ENCODE peak calls at places on chromosomes 1 and 21, in four cellular contexts. One of them, this sample, is unnamed.
A peak's percentile ranks its signal among the peaks of the same experiment; 100 is the strongest.

GRCh38 chr1:81834268-81834667 is 33.5 kb downstream of the ADGRL2 start:
- DNase-seq in nephron progenitor cell: no peak
- DNase-seq in HCT116: no peak
- DNase-seq in retinal pigment epithelial cell: no peak
- DNase-seq in this sample: no peak

GRCh38 chr1:84847253-84848247 is 45.5 kb downstream of the LPAR3 start:
- DNase-seq in retinal pigment epithelial cell: peak; percentile 98
- DNase-seq in nephron progenitor cell: no peak
- DNase-seq in HCT116: peak; percentile 62
- DNase-seq in this sample: peak; percentile 91

GRCh38 chr1:226640288-226640687 is 91.7 kb downstream of the STUM start:
- DNase-seq in nephron progenitor cell: no peak
- DNase-seq in HCT116: no peak
- DNase-seq in retinal pigment epithelial cell: no peak
- DNase-seq in this sample: no peak

GRCh38 chr1:33348676-33349080 is 27.8 kb upstream of the A3GALT2 start:
- DNase-seq in HCT116: no peak
- DNase-seq in retinal pigment epithelial cell: no peak
- DNase-seq in nephron progenitor cell: no peak
- DNase-seq in this sample: no peak

GRCh38 chr1:172144445-172145060 is 275.9 kb upstream of the C1orf105 start:
- DNase-seq in retinal pigment epithelial cell: no peak
- DNase-seq in HCT116: no peak
- DNase-seq in nephron progenitor cell: peak; percentile 32
- DNase-seq in this sample: peak; percentile 37

GRCh38 chr21:45540601-45540970 is 1.7 kb downstream of the SLC19A1 start:
- DNase-seq in nephron progenitor cell: no peak
- DNase-seq in HCT116: no peak
- DNase-seq in retinal pigment epithelial cell: no peak
- DNase-seq in this sample: peak; percentile 47

GRCh38 chr1:3627515-3628253 is 2.9 kb downstream of the TPRG1L start:
- DNase-seq in HCT116: no peak
- DNase-seq in nephron progenitor cell: no peak
- DNase-seq in retinal pigment epithelial cell: no peak
- DNase-seq in this sample: peak; percentile 18

GRCh38 chr21:31536138-31536537 is 123.4 kb upstream of the SOD1 start:
- DNase-seq in HCT116: no peak
- DNase-seq in nephron progenitor cell: no peak
- DNase-seq in retinal pigment epithelial cell: no peak
- DNase-seq in this sample: no peak

GRCh38 chr1:179099891-179100290 is 18.0 kb downstream of the TOR3A start:
- DNase-seq in HCT116: no peak
- DNase-seq in nephron progenitor cell: no peak
- DNase-seq in retinal pigment epithelial cell: no peak
- DNase-seq in this sample: no peak

GRCh38 chr1:206590025-206590834 is 22.0 kb downstream of the EIF2D start:
- DNase-seq in nephron progenitor cell: no peak
- DNase-seq in retinal pigment epithelial cell: no peak
- DNase-seq in HCT116: peak; percentile 37
- DNase-seq in this sample: no peak

GRCh38 chr1:23394176-23394575 is 24.5 kb upstream of the ZNF436 start:
- DNase-seq in nephron progenitor cell: no peak
- DNase-seq in HCT116: no peak
- DNase-seq in retinal pigment epithelial cell: peak; percentile 63
- DNase-seq in this sample: no peak

GRCh38 chr1:58154256-58154655 is 392.3 kb downstream of the OMA1 start:
- DNase-seq in nephron progenitor cell: no peak
- DNase-seq in retinal pigment epithelial cell: no peak
- DNase-seq in HCT116: no peak
- DNase-seq in this sample: no peak

GRCh38 chr1:116266864-116267212 is 106.2 kb upstream of the ATP1A1 start:
- DNase-seq in retinal pigment epithelial cell: no peak
- DNase-seq in HCT116: no peak
- DNase-seq in nephron progenitor cell: no peak
- DNase-seq in this sample: no peak

GRCh38 chr1:40384413-40384762 is 10.9 kb downstream of the SMAP2 start:
- DNase-seq in retinal pigment epithelial cell: no peak
- DNase-seq in HCT116: no peak
- DNase-seq in nephron progenitor cell: no peak
- DNase-seq in this sample: no peak

GRCh38 chr1:223665592-223666312 is at the start of gene CAPN8:
- DNase-seq in nephron progenitor cell: no peak
- DNase-seq in retinal pigment epithelial cell: no peak
- DNase-seq in HCT116: peak; percentile 10
- DNase-seq in this sample: no peak

GRCh38 chr1:84773933-84774497 is 83.8 kb upstream of the SSX2IP start:
- DNase-seq in nephron progenitor cell: peak; percentile 44
- DNase-seq in HCT116: no peak
- DNase-seq in retinal pigment epithelial cell: no peak
- DNase-seq in this sample: no peak

GRCh38 chr1:97925161-97925560 is 4.3 kb upstream of the DPYD start:
- DNase-seq in nephron progenitor cell: no peak
- DNase-seq in HCT116: no peak
- DNase-seq in retinal pigment epithelial cell: no peak
- DNase-seq in this sample: no peak

GRCh38 chr1:10108948-10109347 is 76.2 kb downstream of the UBE4B start:
- DNase-seq in nephron progenitor cell: no peak
- DNase-seq in HCT116: no peak
- DNase-seq in retinal pigment epithelial cell: no peak
- DNase-seq in this sample: no peak

GRCh38 chr1:200150721-200151120 is 123.2 kb downstream of the NR5A2 start:
- DNase-seq in HCT116: peak; percentile 51
- DNase-seq in nephron progenitor cell: no peak
- DNase-seq in retinal pigment epithelial cell: peak; percentile 20
- DNase-seq in this sample: no peak

GRCh38 chr1:58884706-58885661 is 101.1 kb upstream of the JUN start:
- DNase-seq in nephron progenitor cell: no peak
- DNase-seq in HCT116: no peak
- DNase-seq in retinal pigment epithelial cell: no peak
- DNase-seq in this sample: peak; percentile 72

GRCh38 chr1:3463408-3463811 is 8.9 kb downstream of the ARHGEF16 start:
- DNase-seq in HCT116: no peak
- DNase-seq in retinal pigment epithelial cell: no peak
- DNase-seq in nephron progenitor cell: no peak
- DNase-seq in this sample: peak; percentile 35

DNA sequence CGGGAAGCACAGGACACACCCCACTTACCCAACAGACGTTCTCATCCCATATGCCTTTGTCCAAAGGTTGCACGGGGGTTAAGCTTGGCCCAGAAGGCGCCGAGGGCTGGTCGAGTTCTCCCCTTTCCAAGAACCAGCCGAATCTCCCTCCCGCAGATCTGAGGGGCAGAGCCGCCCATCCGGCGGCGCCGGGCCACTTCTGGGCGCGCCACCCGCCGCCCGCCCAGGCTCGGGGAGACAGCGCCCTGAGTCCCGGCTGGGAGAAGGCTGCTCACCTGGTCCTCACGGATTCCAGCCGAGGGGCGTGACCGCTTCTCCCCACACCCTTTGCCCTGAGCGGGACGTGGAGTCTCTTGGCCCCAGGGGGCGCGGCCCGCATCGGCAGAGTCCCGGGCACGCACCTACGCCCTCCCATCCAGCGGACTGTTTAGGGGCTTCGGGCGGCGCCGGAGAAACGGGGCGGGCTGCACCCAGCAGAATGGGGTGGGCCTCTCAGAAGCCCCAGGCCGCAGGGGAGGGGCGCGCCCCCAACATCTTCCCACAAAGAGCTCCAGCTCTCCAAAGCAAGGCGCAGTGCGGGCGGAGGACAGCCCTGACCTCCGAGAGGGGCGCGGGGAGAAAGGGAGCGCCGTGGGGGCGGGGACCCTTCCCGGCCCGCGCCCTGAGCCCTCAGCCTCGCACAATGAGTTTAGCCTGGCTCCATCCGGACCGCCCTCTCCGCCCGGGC is 585 bp downstream of the GPR161 start:
- DNase-seq in nephron progenitor cell: peak; percentile 61
- DNase-seq in retinal pigment epithelial cell: no peak
- DNase-seq in HCT116: no peak
- DNase-seq in this sample: no peak
- TF ChIP-seq CTCF in nephron progenitor cell: no peak
- TF ChIP-seq CTCF in retinal pigment epithelial cell: no peak
- TF ChIP-seq CTCF in HCT116: no peak
- TF ChIP-seq CTCF in this sample: no peak

GRCh38 chr1:71521655-71522264 is 440.9 kb upstream of the ZRANB2 start:
- DNase-seq in HCT116: no peak
- DNase-seq in nephron progenitor cell: peak; percentile 45
- DNase-seq in retinal pigment epithelial cell: peak; percentile 14
- DNase-seq in this sample: no peak
- TF ChIP-seq CTCF in HCT116: peak; percentile 35
- TF ChIP-seq CTCF in nephron progenitor cell: peak; percentile 58
- TF ChIP-seq CTCF in retinal pigment epithelial cell: peak; percentile 90
- TF ChIP-seq CTCF in this sample: peak; percentile 48

GRCh38 chr1:203025721-203026665 is at the start of gene PPFIA4:
- DNase-seq in retinal pigment epithelial cell: no peak
- DNase-seq in HCT116: peak; percentile 46
- DNase-seq in nephron progenitor cell: peak; percentile 93
- DNase-seq in this sample: peak; percentile 88
- TF ChIP-seq CTCF in retinal pigment epithelial cell: no peak
- TF ChIP-seq CTCF in HCT116: no peak
- TF ChIP-seq CTCF in nephron progenitor cell: no peak
- TF ChIP-seq CTCF in this sample: peak; percentile 13

DNA sequence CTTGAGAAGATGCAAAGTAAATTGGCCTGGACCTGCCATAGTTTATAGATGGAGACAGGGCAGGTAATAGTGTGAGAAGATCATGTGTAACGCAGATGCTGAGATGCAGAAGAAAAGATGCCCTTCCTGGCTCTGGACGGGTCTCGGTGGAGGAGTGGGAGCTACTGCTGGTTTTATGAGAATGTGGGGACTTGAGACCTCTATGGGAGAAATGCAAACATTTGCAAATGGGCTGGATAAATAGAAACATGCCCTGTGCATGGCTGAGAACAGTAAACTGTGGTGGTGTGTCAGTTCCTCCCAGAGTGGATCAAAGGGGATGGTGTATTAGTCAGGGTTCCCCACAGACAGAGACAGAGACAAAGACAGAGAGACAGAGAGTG is 21.9 kb downstream of the UBASH3A start:
- DNase-seq in nephron progenitor cell: no peak
- DNase-seq in retinal pigment epithelial cell: no peak
- DNase-seq in HCT116: no peak
- DNase-seq in this sample: no peak
- TF ChIP-seq CTCF in nephron progenitor cell: no peak
- TF ChIP-seq CTCF in retinal pigment epithelial cell: no peak
- TF ChIP-seq CTCF in HCT116: no peak
- TF ChIP-seq CTCF in this sample: no peak

GRCh38 chr21:34595457-34595856 is 19.5 kb downstream of the RCAN1 start:
- DNase-seq in nephron progenitor cell: no peak
- DNase-seq in retinal pigment epithelial cell: no peak
- DNase-seq in HCT116: no peak
- DNase-seq in this sample: no peak
- TF ChIP-seq CTCF in nephron progenitor cell: no peak
- TF ChIP-seq CTCF in retinal pigment epithelial cell: no peak
- TF ChIP-seq CTCF in HCT116: no peak
- TF ChIP-seq CTCF in this sample: no peak

DNA sequence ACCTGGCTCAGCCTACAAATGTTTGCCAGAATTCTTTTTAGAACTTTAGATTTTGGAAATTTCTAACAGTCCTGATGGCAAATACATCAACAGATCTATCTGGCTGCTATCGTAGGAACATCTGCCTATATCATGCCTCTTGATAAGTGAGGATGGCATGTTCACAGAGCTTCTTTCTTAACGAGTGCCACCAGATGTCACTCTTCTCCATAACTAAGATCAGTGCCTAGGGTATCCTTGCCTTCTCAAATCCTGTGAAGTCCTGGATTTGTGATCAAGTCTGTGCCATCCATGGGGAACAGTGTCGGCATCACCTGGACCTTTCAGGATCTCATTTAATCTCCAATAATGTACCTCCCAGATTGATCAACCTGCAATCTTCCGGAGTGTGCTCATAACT is 36.5 kb upstream of the CD5L start:
- DNase-seq in nephron progenitor cell: no peak
- DNase-seq in HCT116: peak; percentile 46
- DNase-seq in retinal pigment epithelial cell: no peak
- DNase-seq in this sample: no peak
- TF ChIP-seq CTCF in nephron progenitor cell: peak; percentile 20
- TF ChIP-seq CTCF in HCT116: peak; percentile 59
- TF ChIP-seq CTCF in retinal pigment epithelial cell: peak; percentile 43
- TF ChIP-seq CTCF in this sample: peak; percentile 52

GRCh38 chr1:109629372-109630030 is 9.9 kb downstream of the AMPD2 start:
- DNase-seq in nephron progenitor cell: no peak
- DNase-seq in retinal pigment epithelial cell: no peak
- DNase-seq in HCT116: no peak
- DNase-seq in this sample: no peak

GRCh38 chr1:109630881-109631512 is 11.4 kb downstream of the AMPD2 start:
- DNase-seq in HCT116: no peak
- DNase-seq in nephron progenitor cell: no peak
- DNase-seq in retinal pigment epithelial cell: no peak
- DNase-seq in this sample: no peak

GRCh38 chr1:109631513-109632260 is 12.1 kb downstream of the AMPD2 start:
- DNase-seq in HCT116: no peak
- DNase-seq in retinal pigment epithelial cell: no peak
- DNase-seq in nephron progenitor cell: no peak
- DNase-seq in this sample: no peak

GRCh38 chr1:109628540-109629321 is 9.1 kb downstream of the AMPD2 start:
- DNase-seq in HCT116: no peak
- DNase-seq in retinal pigment epithelial cell: no peak
- DNase-seq in nephron progenitor cell: no peak
- DNase-seq in this sample: no peak

DNA sequence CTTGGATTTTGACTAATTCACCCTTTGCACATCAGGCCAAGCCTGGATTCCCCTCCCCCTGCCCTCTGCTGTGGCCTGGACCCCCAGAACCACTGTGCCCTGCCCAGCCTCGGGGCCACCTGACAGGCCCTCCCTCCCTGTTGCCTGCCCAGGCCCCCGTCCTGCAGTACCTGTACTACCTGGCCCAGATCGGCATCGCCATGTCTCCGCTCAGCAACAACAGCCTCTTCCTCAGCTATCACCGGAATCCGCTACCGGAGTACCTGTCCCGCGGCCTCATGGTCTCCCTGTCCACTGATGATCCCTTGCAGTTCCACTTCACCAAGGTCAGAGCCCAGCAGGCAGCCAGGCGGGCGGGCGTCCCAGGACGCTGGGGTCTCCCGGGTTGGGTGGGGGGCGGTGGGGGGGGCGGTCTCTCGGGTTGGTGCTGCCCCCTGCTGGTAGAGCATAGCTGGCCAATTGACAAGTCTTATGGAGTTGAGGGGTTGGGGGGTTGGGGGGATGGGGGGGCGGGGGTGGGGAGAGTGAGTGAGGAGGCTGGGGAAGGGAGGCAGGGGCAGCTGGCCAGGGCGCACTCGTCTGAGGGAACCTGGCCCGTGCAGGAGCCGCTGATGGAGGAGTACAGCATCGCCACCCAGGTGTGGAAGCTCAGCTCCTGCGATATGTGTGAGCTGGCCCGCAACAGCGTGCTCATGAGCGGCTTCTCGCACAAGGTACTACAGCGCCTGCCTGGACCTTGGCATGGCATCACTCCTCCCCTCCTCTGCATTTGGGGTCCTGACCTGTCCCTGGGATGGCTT is 10.6 kb downstream of the AMPD2 start:
- DNase-seq in nephron progenitor cell: peak; percentile 58
- DNase-seq in retinal pigment epithelial cell: no peak
- DNase-seq in HCT116: no peak
- DNase-seq in this sample: peak; percentile 59
- TF ChIP-seq CTCF in nephron progenitor cell: no peak
- TF ChIP-seq CTCF in retinal pigment epithelial cell: peak; percentile 14
- TF ChIP-seq CTCF in HCT116: no peak
- TF ChIP-seq CTCF in this sample: no peak

This sample was measured in right lobe of liver.